ENCODE peak calls at places on chromosomes 1 and 21, in six cellular contexts. O, B, I, E, J and N are unnamed samples.

GRCh38 chr1:23865543-23865930 is 2.6 kb downstream of the FUCA1 start:
- DNase-seq in I (no peak), B (peak), O (peak), J (peak), E (no peak), N (no peak)

GRCh38 chr1:63794927-63795326 is 21.1 kb downstream of the ROR1 start:
- DNase-seq in O (no peak), I (no peak), E (no peak), J (no peak), B (peak), N (no peak)

GRCh38 chr1:19374926-19375325 is 62.8 kb downstream of the SLC66A1 start:
- DNase-seq in I (no peak), E (no peak), O (no peak), J (no peak), B (no peak), N (no peak)

GRCh38 chr1:82401116-82401515 is 600.4 kb downstream of the ADGRL2 start:
- DNase-seq in J (no peak), E (peak), I (no peak), B (no peak), O (no peak), N (no peak)

GRCh38 chr1:192057766-192058165 is 100.5 kb upstream of the RGS18 start:
- DNase-seq in E (no peak), J (no peak), B (no peak), I (no peak), O (no peak), N (no peak)

GRCh38 chr21:45590726-45591618 is 48.7 kb upstream of the SLC19A1 start:
- DNase-seq in E (no peak), I (no peak), O (no peak), B (no peak), J (no peak), N (peak)

GRCh38 chr21:15134711-15135110 is 69.9 kb upstream of the NRIP1 start:
- DNase-seq in I (no peak), E (peak), O (no peak), B (no peak), J (no peak), N (no peak)

GRCh38 chr1:31702836-31703404 is 897 bp downstream of the COL16A1 start:
- DNase-seq in E (no peak), J (no peak), B (peak), O (no peak), I (no peak), N (no peak)

GRCh38 chr1:27504588-27505419 is 14.8 kb upstream of the WASF2 start:
- DNase-seq in B (peak), J (peak), E (no peak), I (peak), O (no peak), N (peak)

GRCh38 chr1:21072721-21073120 is 104.0 kb downstream of the EIF4G3 start:
- DNase-seq in E (peak), B (peak), O (no peak), J (no peak), I (no peak), N (no peak)

GRCh38 chr21:42215942-42216725 is 2.8 kb upstream of the ABCG1 start:
- DNase-seq in I (no peak), E (no peak), O (no peak), J (no peak), B (no peak), N (no peak)

GRCh38 chr1:108643492-108644333 is 17.2 kb downstream of the HENMT1 start:
- DNase-seq in I (no peak), E (peak), B (peak), O (peak), J (peak), N (peak)

GRCh38 chr21:44337428-44337827 is 1.8 kb downstream of the CFAP410 start:
- DNase-seq in I (no peak), E (no peak), O (no peak), B (no peak), J (no peak), N (no peak)

GRCh38 chr1:94621392-94621791 is 79.8 kb upstream of the F3 start:
- DNase-seq in O (no peak), I (no peak), J (no peak), E (no peak), B (peak), N (no peak)

GRCh38 chr1:94623560-94624148 is 82.1 kb upstream of the F3 start:
- DNase-seq in J (no peak), I (no peak), O (no peak), B (no peak), E (no peak), N (no peak)

GRCh38 chr1:94620345-94621031 is 78.9 kb upstream of the F3 start:
- DNase-seq in E (no peak), J (no peak), O (no peak), I (no peak), B (no peak), N (no peak)

GRCh38 chr1:94622757-94623156 is 81.2 kb upstream of the F3 start:
- DNase-seq in O (no peak), J (no peak), B (peak), I (no peak), E (no peak), N (no peak)

GRCh38 chr1:94621802-94622201 is 80.2 kb upstream of the F3 start:
- DNase-seq in E (no peak), O (no peak), I (no peak), B (no peak), J (no peak), N (no peak)
- TF ChIP-seq POLR2A in E (no peak), O (no peak), I (no peak), B (no peak), J (no peak), N (no peak)

DNA sequence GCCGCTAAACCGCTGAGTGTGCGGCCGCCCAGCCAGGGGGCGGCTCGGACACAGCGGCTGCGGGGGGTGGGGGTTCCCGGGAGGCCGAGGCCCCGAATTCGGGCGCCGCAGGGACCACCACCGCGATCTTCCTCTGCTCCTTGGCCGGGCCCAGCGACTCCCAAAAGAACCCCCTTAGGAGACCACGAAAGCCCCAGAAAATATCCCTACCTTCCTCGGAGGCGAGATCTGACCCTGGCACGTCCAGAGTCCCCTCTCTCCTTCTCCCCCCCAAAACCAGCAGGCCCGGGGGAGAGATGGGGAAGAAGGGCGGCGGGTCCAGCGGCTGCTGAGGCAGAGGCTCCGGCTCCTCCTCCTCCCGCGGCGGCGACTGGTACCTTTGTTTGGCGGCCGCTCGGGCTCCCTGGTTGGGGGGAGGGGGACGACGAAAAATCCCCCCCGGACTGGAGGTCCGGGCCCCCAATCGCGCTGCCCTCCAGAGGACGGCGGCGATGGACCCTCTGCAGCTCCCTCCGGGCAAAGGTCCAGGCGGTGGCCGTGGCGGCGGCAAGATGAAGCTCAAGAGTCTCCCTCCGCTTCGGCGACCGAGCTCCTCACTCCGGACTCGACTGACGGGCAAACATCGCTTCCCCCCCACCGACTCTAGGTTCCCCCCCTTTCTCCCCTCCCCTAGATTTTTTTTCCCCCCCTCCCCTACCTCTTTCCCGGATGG is at the start of gene ARID4B:
- DNase-seq in B (no peak), I (peak), O (no peak), E (no peak), J (no peak), N (no peak)
- TF ChIP-seq POLR2A in B (no peak), I (peak), O (no peak), E (peak), J (no peak), N (peak)

GRCh38 chr1:182601926-182602325 is 2.3 kb downstream of the RGS16 start:
- DNase-seq in B (no peak), I (no peak), J (no peak), O (no peak), E (no peak), N (no peak)

GRCh38 chr1:182604835-182605164 is 611 bp upstream of the RGS16 start:
- DNase-seq in B (no peak), O (no peak), I (no peak), E (no peak), J (no peak), N (no peak)

GRCh38 chr1:182602945-182603645 is 1.1 kb downstream of the RGS16 start:
- DNase-seq in I (no peak), O (no peak), E (no peak), B (no peak), J (no peak), N (no peak)

GRCh38 chr1:182603646-182604127 is 502 bp downstream of the RGS16 start:
- DNase-seq in B (no peak), O (no peak), E (no peak), J (no peak), I (no peak), N (no peak)

GRCh38 chr1:182604128-182604834 is at the start of gene RGS16:
- DNase-seq in B (peak), J (peak), I (peak), E (peak), O (peak), N (peak)
- TF ChIP-seq POLR2A in B (no peak), J (peak), I (peak), E (no peak), O (no peak), N (peak)

GRCh38 chr1:89527750-89528381 is 3.2 kb downstream of the LRRC8B start:
- DNase-seq in I (no peak), E (peak), B (no peak), O (no peak), J (no peak), N (no peak)

GRCh38 chr1:89525169-89525855 is 683 bp downstream of the LRRC8B start:
- DNase-seq in J (peak), O (peak), I (peak), B (no peak), E (peak), N (peak)

GRCh38 chr1:89527256-89527655 is 2.6 kb downstream of the LRRC8B start:
- DNase-seq in O (no peak), J (no peak), I (no peak), B (no peak), E (no peak), N (no peak)

GRCh38 chr1:89523597-89524368 is 846 bp upstream of the LRRC8B start:
- DNase-seq in I (no peak), B (peak), J (peak), E (peak), O (no peak), N (no peak)

GRCh38 chr1:89524369-89525168 is at the start of gene LRRC8B:
- DNase-seq in E (peak), O (peak), J (peak), B (peak), I (peak), N (peak)
- TF ChIP-seq POLR2A in E (peak), O (no peak), J (no peak), B (no peak), I (peak), N (no peak)

GRCh38 chr1:201322653-201323510 is 39.6 kb downstream of the PKP1 start:
- DNase-seq in I (no peak), O (no peak), J (no peak), B (no peak), E (no peak), N (no peak)
- TF ChIP-seq POLR2A in I (no peak), O (no peak), J (no peak), B (no peak), E (no peak), N (no peak)

GRCh38 chr1:92792340-92792782 is 7.5 kb upstream of the EVI5 start:
- DNase-seq in I (no peak), O (no peak), J (no peak), E (peak), B (no peak), N (no peak)
- TF ChIP-seq POLR2A in I (no peak), O (no peak), J (no peak), E (no peak), B (no peak), N (no peak)

DNA sequence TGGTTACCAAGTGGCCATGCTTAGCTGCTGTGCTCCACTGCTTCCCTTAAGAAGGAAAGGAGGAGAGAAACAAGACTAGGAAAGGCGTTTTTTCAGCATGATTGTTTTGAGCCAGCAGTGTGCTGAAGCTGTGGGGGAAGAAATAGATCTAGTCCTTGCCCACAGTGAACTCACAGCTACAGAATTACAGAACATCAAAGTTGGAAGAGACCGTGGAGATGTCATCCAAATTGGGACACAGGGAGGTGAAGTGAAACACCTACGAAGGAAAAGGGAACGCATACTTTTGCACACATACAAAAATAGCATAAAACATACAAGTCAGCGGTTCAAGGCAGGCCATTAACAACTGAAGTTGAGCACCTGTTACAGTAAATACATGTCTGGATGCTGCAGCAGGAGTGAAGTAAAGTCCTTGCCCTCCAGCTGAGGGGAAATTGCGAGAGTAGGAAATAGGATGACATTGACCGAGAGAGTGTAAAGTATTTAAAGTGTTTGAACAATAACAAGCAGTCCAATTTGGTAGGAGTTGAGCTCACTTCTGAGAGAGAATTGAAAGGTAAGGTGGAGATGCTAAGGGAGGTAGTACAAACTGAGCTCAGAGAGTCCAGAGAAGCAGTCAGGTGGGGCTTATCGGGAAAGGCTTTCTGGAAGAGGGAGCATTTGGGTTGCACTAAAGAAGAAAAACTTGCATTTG is 55.1 kb downstream of the KIRREL1 start:
- DNase-seq in I (no peak), E (no peak), J (no peak), B (no peak), O (no peak), N (no peak)
- TF ChIP-seq POLR2A in I (no peak), E (no peak), J (no peak), B (no peak), O (no peak), N (no peak)

DNA sequence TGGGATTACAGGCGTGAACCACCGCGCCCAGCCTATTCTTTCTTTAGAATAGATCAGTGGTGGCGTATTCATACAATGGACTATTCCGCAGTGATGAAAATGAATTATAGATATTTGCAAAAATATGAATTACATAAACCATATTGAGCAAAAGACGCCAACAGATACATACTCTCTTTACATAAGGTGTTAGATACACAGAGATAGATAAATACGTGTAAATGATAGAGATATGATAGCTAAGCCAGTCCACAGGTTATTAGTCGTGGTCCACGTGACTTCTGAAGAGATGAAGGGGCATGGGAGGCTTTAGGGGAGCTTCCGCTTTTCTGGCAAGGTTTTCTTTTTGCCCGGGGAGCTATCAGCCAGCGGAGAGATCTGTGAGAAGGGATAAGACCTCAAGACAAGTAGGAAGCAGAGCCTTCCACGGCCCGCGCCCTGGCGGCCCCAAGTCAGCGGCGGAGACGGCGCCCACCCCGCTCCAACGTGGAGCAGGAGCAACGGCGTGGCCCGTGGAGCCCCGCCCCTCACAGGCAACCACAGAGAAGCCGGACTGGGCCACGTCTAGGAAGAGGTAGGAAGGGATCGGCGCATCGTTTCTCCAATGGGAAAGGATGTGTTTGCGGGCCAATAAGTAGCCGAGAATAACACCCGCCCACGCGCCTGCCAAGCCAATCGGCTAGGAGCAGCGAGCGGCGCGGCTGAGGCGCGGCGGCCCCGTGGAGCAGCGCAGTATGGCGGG is at the start of gene MSTO1:
- DNase-seq in B (peak), O (peak), E (peak), J (peak), I (peak), N (peak)
- TF ChIP-seq POLR2A in B (peak), O (no peak), E (peak), J (no peak), I (peak), N (no peak)